ENCODE peak calls at places on chromosomes 5 and 9, in five cellular contexts. F is caudate nucleus, U is ovary, C is H9, E is thyroid gland. N is an unnamed sample.

GRCh38 chr5:134112726-134113571 is 1.5 kb upstream of the TCF7 start:
- DNase-seq in E (peak; percentile 81), C (no peak), U (no peak), F (no peak), N (peak; percentile 75)

GRCh38 chr5:158943057-158943456 is 156.7 kb downstream of the EBF1 start:
- DNase-seq in U (peak; percentile 42), F (no peak), C (no peak), E (no peak), N (peak; percentile 77)

GRCh38 chr5:109743770-109744212 is 54.1 kb downstream of the MAN2A1 start:
- DNase-seq in C (no peak), U (no peak), E (no peak), F (no peak), N (peak; percentile 73)

GRCh38 chr9:116550728-116551436 is 136.2 kb upstream of the TRIM32 start:
- DNase-seq in C (no peak), E (no peak), U (no peak), F (no peak), N (no peak)

GRCh38 chr9:87512321-87512720 is 14.7 kb downstream of the DAPK1 start:
- DNase-seq in U (no peak), C (no peak), E (peak; percentile 78), F (no peak), N (no peak)

GRCh38 chr9:126031116-126031515 is 283.9 kb downstream of the PBX3 start:
- DNase-seq in C (no peak), U (no peak), E (no peak), F (no peak), N (no peak)

GRCh38 chr9:107487521-107488399 is 1.8 kb downstream of the KLF4 start:
- DNase-seq in C (peak; percentile 85), E (peak; percentile 75), F (no peak), U (peak; percentile 81), N (peak; percentile 69)

GRCh38 chr5:132019857-132020555 is 8.5 kb upstream of the ACSL6 start:
- DNase-seq in U (no peak), E (no peak), C (no peak), F (no peak), N (no peak)

GRCh38 chr9:127769101-127769500 is 9.4 kb downstream of the SH2D3C start:
- DNase-seq in U (no peak), F (no peak), C (no peak), E (no peak), N (no peak)
- H3K27ac ChIP-seq in U (no peak overlapping the region), F (peak overlapping the region; percentile 48), C (no peak overlapping the region), E (peak overlapping the region; percentile 20), N (no peak overlapping the region)

GRCh38 chr9:12595400-12595799 is 97.8 kb upstream of the TYRP1 start:
- DNase-seq in U (no peak), E (no peak), F (no peak), C (no peak), N (no peak)
- H3K27ac ChIP-seq in U (no peak overlapping the region), E (no peak overlapping the region), F (no peak overlapping the region), C (no peak overlapping the region), N (no peak overlapping the region)

GRCh38 chr5:181134259-181134658 is 3.3 kb upstream of the OR2V1 start:
- DNase-seq in F (no peak), E (no peak), U (no peak), C (no peak), N (no peak)

GRCh38 chr5:181133083-181133482 is 2.1 kb upstream of the OR2V1 start:
- DNase-seq in C (no peak), F (no peak), U (no peak), E (no peak), N (no peak)

GRCh38 chr5:181131514-181131913 is 545 bp upstream of the OR2V1 start:
- DNase-seq in F (no peak), E (no peak), U (no peak), C (no peak), N (no peak)

GRCh38 chr5:181136361-181136955 is 5.5 kb upstream of the OR2V1 start:
- DNase-seq in F (no peak), E (no peak), U (no peak), C (no peak), N (no peak)

DNA sequence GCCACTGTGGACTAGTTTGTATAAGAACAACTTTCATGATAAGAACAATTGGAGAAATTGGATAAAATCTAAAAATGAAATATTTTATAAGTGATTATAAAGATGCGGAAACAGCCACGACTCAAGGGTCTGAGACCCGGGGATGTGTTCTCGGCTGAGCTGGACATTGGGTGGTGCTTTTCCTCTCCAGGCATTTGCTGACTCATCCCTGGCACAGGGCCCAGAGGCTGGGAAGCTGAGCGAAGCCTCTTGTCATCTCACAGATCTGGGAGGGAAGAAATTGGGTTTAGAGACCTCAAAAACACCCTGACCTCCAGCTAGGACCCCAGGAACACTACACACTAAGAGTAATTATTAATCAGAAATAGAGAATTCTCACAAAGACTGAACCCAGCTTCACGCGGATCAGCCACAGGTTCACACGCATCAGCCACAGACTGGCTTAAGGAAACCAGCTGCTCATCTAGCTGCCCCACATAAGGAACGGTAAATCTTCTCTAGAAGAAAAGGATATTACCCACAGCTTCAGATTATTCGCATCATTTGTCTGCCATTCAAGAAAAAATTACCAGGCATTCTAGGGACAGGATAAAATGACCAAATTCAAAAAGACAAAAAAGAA is 2.8 kb upstream of the OR2V1 start:
- DNase-seq in F (no peak), U (no peak), E (peak; percentile 68), C (no peak), N (peak; percentile 93)
- H3K27ac ChIP-seq in F (no peak overlapping the region), U (no peak overlapping the region), E (no peak overlapping the region), C (no peak overlapping the region), N (no peak overlapping the region)

GRCh38 chr9:86407022-86407421 is 52.8 kb upstream of the TUT7 start:
- DNase-seq in E (peak; percentile 68), F (no peak), C (peak; percentile 42), U (no peak), N (no peak)
- H3K27ac ChIP-seq in E (no peak overlapping the region), F (peak overlapping the region; percentile 92), C (no peak overlapping the region), U (no peak overlapping the region), N (peak overlapping the region; percentile 70)

N was measured in osteoblast.